ENCODE peak calls at places on chromosomes 11 and 22, in four cellular contexts. One of them, this sample, is unnamed.

GRCh38 chr11:67496113-67496512 is 9.1 kb downstream of the PITPNM1 start:
- DNase-seq in iris pigment epithelial cell: no peak
- DNase-seq in coronary artery: no peak
- DNase-seq in Ammon's horn: no peak
- DNase-seq in this sample: no peak

GRCh38 chr11:45144126-45145082 is 2.0 kb upstream of the PRDM11 start:
- DNase-seq in iris pigment epithelial cell: no peak
- DNase-seq in coronary artery: peak; percentile 59
- DNase-seq in Ammon's horn: peak; percentile 1
- DNase-seq in this sample: no peak

GRCh38 chr22:42431401-42432019 is 693 bp downstream of the NFAM1 start:
- DNase-seq in iris pigment epithelial cell: no peak
- DNase-seq in coronary artery: no peak
- DNase-seq in Ammon's horn: peak; percentile 42
- DNase-seq in this sample: peak; percentile 42

GRCh38 chr22:26404851-26405357 is 24.2 kb upstream of the ASPHD2 start:
- DNase-seq in iris pigment epithelial cell: no peak
- DNase-seq in coronary artery: no peak
- DNase-seq in Ammon's horn: peak; percentile 48
- DNase-seq in this sample: peak; percentile 48

GRCh38 chr11:22203281-22203680 is 10.4 kb downstream of the ANO5 start:
- DNase-seq in iris pigment epithelial cell: no peak
- DNase-seq in coronary artery: no peak
- DNase-seq in Ammon's horn: no peak
- DNase-seq in this sample: no peak

GRCh38 chr11:21622995-21623394 is 569.9 kb upstream of the ANO5 start:
- DNase-seq in iris pigment epithelial cell: no peak
- DNase-seq in coronary artery: no peak
- DNase-seq in Ammon's horn: no peak
- DNase-seq in this sample: no peak

GRCh38 chr11:80798189-80798588 is 1357.4 kb upstream of the TENM4 start:
- DNase-seq in iris pigment epithelial cell: no peak
- DNase-seq in coronary artery: no peak
- DNase-seq in Ammon's horn: no peak
- DNase-seq in this sample: no peak

GRCh38 chr11:61512435-61512834 is 3.9 kb downstream of the LRRC10B start:
- DNase-seq in iris pigment epithelial cell: no peak
- DNase-seq in coronary artery: no peak
- DNase-seq in Ammon's horn: no peak
- DNase-seq in this sample: no peak

GRCh38 chr22:20403779-20404140 is 9.8 kb downstream of the ZNF74 start:
- DNase-seq in iris pigment epithelial cell: no peak
- DNase-seq in coronary artery: peak; percentile 5
- DNase-seq in Ammon's horn: no peak
- DNase-seq in this sample: no peak

GRCh38 chr22:45779351-45779750 is 107.7 kb downstream of the ATXN10 start:
- DNase-seq in iris pigment epithelial cell: no peak
- DNase-seq in coronary artery: no peak
- DNase-seq in Ammon's horn: no peak
- DNase-seq in this sample: no peak

GRCh38 chr11:17738350-17739207 is 4.0 kb downstream of the KCNC1 start:
- DNase-seq in iris pigment epithelial cell: no peak
- DNase-seq in coronary artery: no peak
- DNase-seq in Ammon's horn: no peak
- DNase-seq in this sample: no peak

GRCh38 chr11:94635072-94635471 is 67.9 kb downstream of the PIWIL4 start:
- DNase-seq in iris pigment epithelial cell: no peak
- DNase-seq in coronary artery: no peak
- DNase-seq in Ammon's horn: no peak
- DNase-seq in this sample: no peak

GRCh38 chr11:32002311-32002710 is 88.6 kb upstream of the RCN1 start:
- DNase-seq in iris pigment epithelial cell: no peak
- DNase-seq in coronary artery: no peak
- DNase-seq in Ammon's horn: no peak
- DNase-seq in this sample: no peak

GRCh38 chr11:83019888-83020579 is 51.7 kb downstream of the RAB30 start:
- DNase-seq in iris pigment epithelial cell: no peak
- DNase-seq in coronary artery: no peak
- DNase-seq in Ammon's horn: peak; percentile 80
- DNase-seq in this sample: peak; percentile 66

GRCh38 chr22:20548806-20549205 is 41.4 kb downstream of the MED15 start:
- DNase-seq in iris pigment epithelial cell: no peak
- DNase-seq in coronary artery: no peak
- DNase-seq in Ammon's horn: no peak
- DNase-seq in this sample: no peak

GRCh38 chr22:46076651-46077339 is 73.5 kb upstream of the PPARA start:
- DNase-seq in iris pigment epithelial cell: peak; percentile 59
- DNase-seq in coronary artery: peak; percentile 82
- DNase-seq in Ammon's horn: no peak
- DNase-seq in this sample: peak; percentile 34

GRCh38 chr22:19307872-19308271 is 16.4 kb upstream of the CLTCL1 start:
- DNase-seq in iris pigment epithelial cell: no peak
- DNase-seq in coronary artery: no peak
- DNase-seq in Ammon's horn: no peak
- DNase-seq in this sample: no peak

GRCh38 chr11:31805629-31806185 is 5.4 kb downstream of the PAX6 start:
- DNase-seq in iris pigment epithelial cell: no peak
- DNase-seq in coronary artery: no peak
- DNase-seq in Ammon's horn: no peak
- DNase-seq in this sample: no peak

GRCh38 chr11:121907379-121907778 is 208.6 kb downstream of the BLID start:
- DNase-seq in iris pigment epithelial cell: no peak
- DNase-seq in coronary artery: no peak
- DNase-seq in Ammon's horn: no peak
- DNase-seq in this sample: no peak

GRCh38 chr11:57491371-57492061 is 24.0 kb downstream of the SLC43A1 start:
- DNase-seq in iris pigment epithelial cell: peak; percentile 14
- DNase-seq in coronary artery: no peak
- DNase-seq in Ammon's horn: no peak
- DNase-seq in this sample: no peak

GRCh38 chr11:86737752-86738151 is 62.6 kb upstream of the PRSS23 start:
- DNase-seq in iris pigment epithelial cell: peak; percentile 52
- DNase-seq in coronary artery: no peak
- DNase-seq in Ammon's horn: no peak
- DNase-seq in this sample: no peak

GRCh38 chr22:41781508-41781906 is 19.0 kb upstream of the CCDC134 start:
- DNase-seq in iris pigment epithelial cell: no peak
- DNase-seq in coronary artery: no peak
- DNase-seq in Ammon's horn: no peak
- DNase-seq in this sample: no peak

GRCh38 chr22:50731811-50732624 is 6.0 kb upstream of the ACR start:
- DNase-seq in iris pigment epithelial cell: peak; percentile 37
- DNase-seq in coronary artery: no peak
- DNase-seq in Ammon's horn: peak; percentile 75
- DNase-seq in this sample: no peak

This sample was measured in pons.